ENCODE peak calls at places on chromosomes 12 and 14, in five cellular contexts. S is astrocyte of the spinal cord, M is HFF-Myc, L is left ventricle myocardium inferior, Q is IMR-90. N is an unnamed sample.

GRCh38 chr14:99579903-99580570 is 24.0 kb downstream of the CCDC85C start:
- DNase-seq in S (peak; percentile 61), M (no peak), L (no peak), Q (peak; percentile 77), N (no peak)

GRCh38 chr12:69421548-69421947 is 48.6 kb upstream of the FRS2 start:
- DNase-seq in S (no peak), M (no peak), L (no peak), Q (no peak), N (no peak)

GRCh38 chr12:53659011-53659551 is 16.8 kb downstream of the ATP5MC2 start:
- DNase-seq in S (peak; percentile 93), M (no peak), L (no peak), Q (peak; percentile 88), N (peak; percentile 67)

GRCh38 chr12:5506295-5506694 is 74.4 kb downstream of the NTF3 start:
- DNase-seq in S (no peak), M (no peak), L (no peak), Q (no peak), N (no peak)

GRCh38 chr12:89225401-89225800 is 126.9 kb downstream of the DUSP6 start:
- DNase-seq in S (peak; percentile 76), M (peak; percentile 26), L (peak; percentile 13), Q (peak; percentile 78), N (peak; percentile 90)

GRCh38 chr12:125160556-125160955 is 95.3 kb downstream of the AACS start:
- DNase-seq in S (no peak), M (no peak), L (no peak), Q (no peak), N (no peak)

GRCh38 chr12:67957383-67957782 is 31.9 kb upstream of the IFNG-AS1 start:
- DNase-seq in S (no peak), M (no peak), L (no peak), Q (no peak), N (peak; percentile 34)

GRCh38 chr14:89723930-89724915 is 230.3 kb downstream of the EFCAB11 start:
- DNase-seq in S (no peak), M (no peak), L (no peak), Q (no peak), N (peak; percentile 47)

GRCh38 chr12:71174146-71174545 is 16.3 kb upstream of the TSPAN8 start:
- DNase-seq in S (no peak), M (no peak), L (no peak), Q (no peak), N (no peak)

GRCh38 chr14:81246561-81247270 is 26.0 kb upstream of the GTF2A1 start:
- DNase-seq in S (no peak), M (peak; percentile 63), L (no peak), Q (no peak), N (no peak)

GRCh38 chr12:1542599-1542998 is 51.8 kb downstream of the FBXL14 start:
- DNase-seq in S (no peak), M (no peak), L (no peak), Q (no peak), N (no peak)

GRCh38 chr14:58639842-58640484 is 2.2 kb downstream of the DACT1 start:
- DNase-seq in S (peak; percentile 87), M (peak; percentile 87), L (no peak), Q (peak; percentile 86), N (peak; percentile 90)

GRCh38 chr12:24884911-24885310 is 64.0 kb downstream of the BCAT1 start:
- DNase-seq in S (no peak), M (no peak), L (no peak), Q (no peak), N (no peak)

GRCh38 chr14:96978525-96979272 is 181.5 kb downstream of the VRK1 start:
- DNase-seq in S (no peak), M (no peak), L (no peak), Q (no peak), N (no peak)

GRCh38 chr14:104267895-104268294 is 129.5 kb downstream of the KIF26A start:
- DNase-seq in S (no peak), M (no peak), L (no peak), Q (no peak), N (no peak)

GRCh38 chr12:44193281-44193680 is 357.4 kb downstream of the TMEM117 start:
- DNase-seq in S (no peak), M (no peak), L (no peak), Q (no peak), N (no peak)

GRCh38 chr14:104140463-104141331 is 2.3 kb downstream of the KIF26A start:
- DNase-seq in S (no peak), M (no peak), L (no peak), Q (no peak), N (no peak)

GRCh38 chr12:106248849-106249371 is 1.1 kb upstream of the CKAP4 start:
- DNase-seq in S (peak; percentile 43), M (no peak), L (no peak), Q (peak; percentile 68), N (peak; percentile 75)

GRCh38 chr12:80670214-80670613 is 37.2 kb upstream of the MYF6 start:
- DNase-seq in S (no peak), M (no peak), L (no peak), Q (no peak), N (no peak)

GRCh38 chr12:89873745-89874144 is 165.1 kb upstream of the ATP2B1 start:
- DNase-seq in S (no peak), M (no peak), L (no peak), Q (peak; percentile 52), N (peak; percentile 32)

GRCh38 chr14:105086833-105087307 is 21.6 kb upstream of the GPR132 start:
- DNase-seq in S (peak; percentile 78), M (no peak), L (peak; percentile 87), Q (peak; percentile 71), N (peak; percentile 60)

DNA sequence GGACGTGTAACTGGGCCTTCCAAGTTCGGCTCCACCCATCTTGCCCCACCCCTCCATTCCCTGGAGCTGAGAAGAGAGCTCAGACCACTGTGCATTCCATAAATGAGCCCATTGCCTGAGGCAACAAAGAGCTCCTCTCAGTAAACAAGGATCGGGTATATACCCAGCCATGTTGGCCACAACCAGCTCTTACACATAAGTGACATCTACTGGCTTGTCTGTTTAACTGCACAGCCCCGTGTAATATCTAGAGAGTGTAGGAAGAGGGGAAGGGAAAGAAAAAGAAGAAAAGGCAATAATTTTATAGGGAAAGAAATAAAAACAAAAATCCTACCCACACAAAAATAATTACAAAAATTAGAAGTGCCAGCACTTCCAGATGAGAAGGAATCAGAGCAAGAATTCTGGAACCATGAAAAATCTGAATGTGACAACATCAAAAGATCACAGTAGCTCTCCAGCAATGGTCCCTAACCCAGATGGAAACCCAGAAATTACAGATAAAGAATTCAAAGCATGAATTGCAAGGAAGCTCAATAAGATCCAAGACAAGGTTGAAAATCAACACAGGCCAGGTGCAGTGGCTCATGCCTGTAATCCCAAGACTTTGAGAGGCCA is 308.1 kb downstream of the RPAP3 start:
- DNase-seq in S (peak; percentile 72), M (no peak), L (no peak), Q (peak; percentile 76), N (peak; percentile 71)
- H3K4me3 ChIP-seq in S (no peak overlapping the region), M (no peak overlapping the region), L (no peak overlapping the region), Q (no peak overlapping the region), N (no peak overlapping the region)

DNA sequence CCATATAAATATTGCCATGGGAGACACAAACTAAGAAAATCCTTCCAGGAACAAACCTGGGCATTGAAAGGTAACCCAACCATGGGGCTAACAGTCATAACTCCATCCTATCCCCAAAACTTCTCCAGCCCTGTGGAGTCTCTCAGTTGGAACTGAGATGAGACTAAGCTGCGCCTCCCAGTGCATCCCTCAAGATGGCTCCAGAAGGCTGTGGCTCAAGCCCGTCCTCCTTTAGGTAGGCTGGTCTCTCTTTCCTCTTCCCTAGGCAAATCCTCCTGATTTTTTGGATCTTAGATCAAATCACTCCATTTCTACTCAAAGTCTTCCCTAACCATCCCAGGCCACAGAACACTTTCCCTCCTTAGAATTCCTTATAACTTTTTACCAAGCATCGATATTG is 364.3 kb upstream of the CCDC196 start:
- DNase-seq in S (no peak), M (no peak), L (no peak), Q (no peak), N (no peak)
- TF ChIP-seq CTCF in S (no peak), M (no peak), L (no peak), Q (no peak), N (no peak)

DNA sequence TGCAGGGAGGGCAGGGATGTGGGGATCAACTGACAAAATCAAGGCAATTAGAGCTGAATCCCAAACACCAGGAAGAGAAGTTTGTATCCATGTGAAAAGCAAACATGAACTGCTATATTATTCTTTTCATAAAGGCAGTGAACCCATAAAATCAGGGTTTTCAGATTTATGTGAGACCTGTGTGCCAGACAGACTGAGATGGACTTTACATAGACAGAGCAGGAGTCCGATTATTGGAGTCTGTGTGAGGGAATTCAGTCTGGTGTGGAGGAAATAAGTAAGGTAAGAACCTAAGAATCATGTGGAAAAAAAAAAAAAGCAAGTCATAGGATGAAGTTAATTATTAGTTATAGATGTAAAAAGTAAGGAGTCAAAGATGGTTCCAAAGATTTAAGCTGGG is 45.1 kb upstream of the SYCP3 start:
- DNase-seq in S (no peak), M (no peak), L (no peak), Q (no peak), N (no peak)
- H3K4me3 ChIP-seq in S (no peak overlapping the region), M (no peak overlapping the region), L (no peak overlapping the region), Q (no peak overlapping the region), N (no peak overlapping the region)

GRCh38 chr12:14557966-14558365 is 9.7 kb downstream of the PLBD1 start:
- DNase-seq in S (no peak), M (no peak), L (no peak), Q (no peak), N (no peak)

GRCh38 chr12:14548609-14549008 is 19.1 kb downstream of the PLBD1 start:
- DNase-seq in S (no peak), M (no peak), L (no peak), Q (no peak), N (no peak)

GRCh38 chr12:14558377-14559051 is 9.2 kb downstream of the PLBD1 start:
- DNase-seq in S (no peak), M (no peak), L (no peak), Q (no peak), N (no peak)

GRCh38 chr12:14554281-14555008 is 13.2 kb downstream of the PLBD1 start:
- DNase-seq in S (no peak), M (no peak), L (peak; percentile 88), Q (no peak), N (peak; percentile 16)
- TF ChIP-seq CTCF in S (no peak), M (no peak), L (peak; percentile 34), Q (no peak), N (no peak)